ENCODE peak calls at places on chromosomes 7 and 10, in four cellular contexts. K is K562, J is GM12878, G is HepG2. O is an unnamed sample.

GRCh38 chr7:94313926-94314325 is 80.8 kb upstream of the COL1A2 start:
- DNase-seq in G (no peak), K (no peak), J (no peak), O (no peak)

GRCh38 chr7:107994366-107994765 is 8.6 kb downstream of the LAMB1 start:
- DNase-seq in K (no peak), G (no peak), J (no peak), O (no peak)

GRCh38 chr7:105648561-105649401 is 67.5 kb upstream of the EFCAB10 start:
- DNase-seq in K (no peak), J (no peak), G (peak), O (no peak)

GRCh38 chr10:71372882-71373495 is 23.7 kb upstream of the CDH23 start:
- DNase-seq in G (no peak), J (peak), K (no peak), O (no peak)

GRCh38 chr10:29588640-29589421 is 45.9 kb downstream of the SVIL start:
- DNase-seq in G (no peak), K (no peak), J (no peak), O (no peak)

GRCh38 chr7:110373514-110374258 is 717.2 kb upstream of the LRRN3 start:
- DNase-seq in J (no peak), G (no peak), K (no peak), O (no peak)

GRCh38 chr10:43880160-43880559 is 231.5 kb upstream of the ZNF32 start:
- DNase-seq in J (no peak), G (no peak), K (no peak), O (no peak)

GRCh38 chr7:7152315-7152714 is 30.0 kb upstream of the C1GALT1 start:
- DNase-seq in K (no peak), J (no peak), G (no peak), O (no peak)

GRCh38 chr10:78804356-78805032 is 264.3 kb upstream of the ZMIZ1 start:
- DNase-seq in G (no peak), K (no peak), J (no peak), O (no peak)

GRCh38 chr7:121080257-121080912 is 91.9 kb downstream of the CPED1 start:
- DNase-seq in G (no peak), J (no peak), K (no peak), O (no peak)

GRCh38 chr7:104328970-104329825 is 795 bp downstream of the LHFPL3 start:
- DNase-seq in G (no peak), J (no peak), K (no peak), O (peak)

GRCh38 chr7:155247479-155248365 is 50.0 kb upstream of the INSIG1 start:
- DNase-seq in J (no peak), K (no peak), G (no peak), O (no peak)
- TF ChIP-seq SP1 in J (no peak), K (no peak), G (no peak), O (no peak)

GRCh38 chr7:158002486-158003080 is 585.0 kb downstream of the PTPRN2 start:
- DNase-seq in J (no peak), G (no peak), K (no peak), O (no peak)
- TF ChIP-seq TARDBP in J (no peak), G (no peak), K (no peak), O (no peak)

GRCh38 chr10:50219200-50219599 is 32.1 kb downstream of the ASAH2 start:
- DNase-seq in J (no peak), K (no peak), G (peak), O (no peak)

GRCh38 chr10:50216418-50216817 is 34.9 kb downstream of the ASAH2 start:
- DNase-seq in J (no peak), G (peak), K (no peak), O (no peak)

GRCh38 chr10:50219646-50220045 is 31.7 kb downstream of the ASAH2 start:
- DNase-seq in K (no peak), G (peak), J (no peak), O (no peak)

GRCh38 chr10:50221470-50221869 is 29.8 kb downstream of the ASAH2 start:
- DNase-seq in G (no peak), J (no peak), K (no peak), O (no peak)

GRCh38 chr10:50216894-50217293 is 34.4 kb downstream of the ASAH2 start:
- DNase-seq in G (peak), K (no peak), J (no peak), O (no peak)
- TF ChIP-seq SP1 in G (no peak), K (no peak), J (no peak), O (no peak)

GRCh38 chr7:99128076-99128950 is 15.6 kb downstream of the SMURF1 start:
- DNase-seq in G (no peak), J (no peak), K (peak), O (no peak)
- TF ChIP-seq TARDBP in G (no peak), J (no peak), K (no peak), O (no peak)

GRCh38 chr10:97297556-97298222 is 5.3 kb upstream of the ARHGAP19 start:
- DNase-seq in G (peak), K (peak), J (no peak), O (no peak)
- TF ChIP-seq SP1 in G (no peak), K (no peak), J (no peak), O (no peak)

DNA sequence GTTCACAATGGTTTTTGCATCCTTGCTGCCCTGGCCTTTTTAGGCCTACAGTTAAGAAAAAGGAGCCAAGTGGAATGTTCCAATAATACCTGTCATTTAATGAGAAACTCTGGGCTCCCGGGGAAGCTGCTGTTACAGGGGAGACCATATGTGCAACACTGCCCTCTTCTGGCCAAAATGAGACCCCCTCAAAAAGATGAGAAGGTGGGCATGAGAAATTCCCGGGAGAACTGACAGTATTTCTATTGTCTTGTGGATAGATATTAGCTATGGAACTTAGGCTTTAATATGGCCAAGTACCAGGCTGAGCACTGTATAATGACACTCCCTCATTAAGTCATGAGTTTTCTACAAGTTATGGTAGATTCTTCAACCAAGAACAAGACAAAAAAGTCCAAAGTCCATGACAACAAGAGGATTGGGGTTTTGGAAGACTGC is 99.4 kb downstream of the CCDC3 start:
- DNase-seq in G (peak), K (peak), J (peak), O (peak)
- TF ChIP-seq TARDBP in G (no peak), K (no peak), J (no peak), O (no peak)

DNA sequence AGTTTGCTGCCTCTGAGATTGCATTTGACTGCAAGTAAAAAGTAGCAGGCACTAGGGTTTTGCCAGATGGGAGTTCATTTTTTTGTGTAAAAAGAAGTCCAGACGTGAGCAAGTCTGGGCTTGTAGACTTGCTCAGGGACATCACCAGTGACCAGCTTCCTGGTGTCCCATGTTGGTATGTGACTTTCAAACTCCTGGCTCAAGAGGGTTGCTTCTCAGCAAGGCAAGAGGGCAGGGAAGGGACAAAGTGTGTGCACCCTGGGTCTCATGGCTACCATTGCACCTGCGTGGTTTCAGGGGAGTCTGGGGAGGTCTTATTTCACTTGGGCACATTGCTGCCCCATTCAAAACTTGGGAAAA is 79.3 kb upstream of the ZNF716 start:
- DNase-seq in J (no peak), K (no peak), G (no peak), O (no peak)
- TF ChIP-seq SP1 in J (no peak), K (no peak), G (no peak), O (no peak)

O was measured in HEK293T.